ENCODE peak calls at places on chromosome 3, in seven cellular contexts. U, Q, J, I, T, C and L are unnamed samples.

GRCh38 chr3:121852256-121852655 is 17.2 kb downstream of the EAF2 start:
- DNase-seq in C (no peak), I (no peak), U (no peak), T (no peak), Q (no peak), J (no peak), L (peak)

GRCh38 chr3:90184861-90185260 is 1077.4 kb downstream of the EPHA3 start:
- DNase-seq in I (no peak), T (no peak), C (no peak), J (peak), U (peak), Q (peak), L (peak)

GRCh38 chr3:99645277-99646106 is 7.1 kb downstream of the COL8A1 start:
- DNase-seq in T (peak), J (peak), C (no peak), Q (peak), I (peak), U (peak), L (peak)

GRCh38 chr3:177446160-177446559 is 248.9 kb upstream of the TBL1XR1 start:
- DNase-seq in Q (no peak), T (no peak), I (no peak), U (no peak), C (no peak), J (no peak), L (no peak)

GRCh38 chr3:138686771-138687221 is 78.2 kb downstream of the FAIM start:
- DNase-seq in I (no peak), C (no peak), Q (no peak), T (no peak), J (peak), U (peak), L (peak)

GRCh38 chr3:77536038-77536775 is 496.3 kb downstream of the ROBO2 start:
- DNase-seq in T (no peak), U (no peak), I (peak), Q (peak), C (no peak), J (peak), L (peak)

GRCh38 chr3:181899702-181900101 is 188.0 kb downstream of the SOX2 start:
- DNase-seq in I (no peak), Q (no peak), U (peak), T (no peak), J (peak), C (no peak), L (peak)

GRCh38 chr3:175941352-175941751 is 1082.2 kb downstream of the NAALADL2 start:
- DNase-seq in T (no peak), Q (peak), C (no peak), J (peak), U (no peak), I (peak), L (peak)

GRCh38 chr3:123834631-123835030 is 49.5 kb downstream of the MYLK start:
- DNase-seq in I (no peak), U (peak), J (peak), C (no peak), Q (no peak), T (no peak), L (peak)

GRCh38 chr3:130263708-130264107 is 81.8 kb upstream of the COL6A5 start:
- DNase-seq in T (no peak), Q (no peak), C (no peak), U (no peak), J (no peak), I (no peak), L (no peak)

GRCh38 chr3:70233112-70233511 is 79.3 kb downstream of the MDFIC2 start:
- DNase-seq in I (no peak), C (no peak), U (no peak), T (no peak), Q (no peak), J (no peak), L (no peak)

DNA sequence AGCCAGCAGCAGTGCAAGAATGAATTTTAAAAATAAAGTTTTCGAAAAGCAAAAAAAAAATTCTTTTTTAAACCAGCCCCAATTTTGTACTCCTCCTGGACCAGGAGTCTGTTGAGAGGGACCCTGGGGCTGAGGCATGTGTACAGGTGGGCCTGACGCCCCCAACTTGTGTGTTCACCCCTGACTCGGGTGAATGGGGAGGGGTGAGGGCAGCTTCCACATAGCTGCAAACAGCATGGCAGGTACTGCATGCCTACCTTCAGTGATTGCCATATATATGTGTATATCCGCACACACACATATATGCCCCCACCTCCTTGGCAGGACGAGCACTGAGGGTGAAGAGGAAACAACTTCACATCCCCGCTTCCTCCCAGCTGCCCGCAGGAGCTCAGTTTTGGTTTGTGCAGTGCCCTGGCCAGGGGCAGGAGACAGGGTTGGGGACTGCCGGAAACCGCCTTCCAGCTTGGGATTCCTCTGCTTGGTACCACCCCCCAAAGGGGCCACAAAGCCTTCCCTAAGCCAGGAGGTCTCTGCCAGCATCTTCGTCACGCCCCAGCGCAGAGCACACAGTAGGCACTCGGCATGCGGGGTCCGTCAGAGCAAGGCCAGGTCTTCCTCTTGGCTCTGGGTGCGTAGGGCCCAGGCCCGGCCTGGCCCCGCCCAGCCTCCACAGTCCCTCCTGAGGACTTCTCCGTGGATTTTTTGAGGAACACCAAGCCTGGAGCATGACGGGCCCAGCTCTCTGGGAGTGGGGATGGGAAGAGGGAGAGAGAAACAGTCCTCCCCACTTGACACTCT is 61.8 kb upstream of the RPL32 start:
- DNase-seq in C (no peak), J (no peak), I (no peak), Q (no peak), U (no peak), T (no peak), L (no peak)
- H3K4me2 ChIP-seq in C (no peak), J (no peak), I (no peak), Q (no peak), U (no peak), T (no peak), L (no peak)

GRCh38 chr3:195041871-195042740 is 228.9 kb downstream of the XXYLT1 start:
- DNase-seq in C (no peak), I (peak), T (no peak), Q (peak), J (no peak), U (no peak), L (no peak)

GRCh38 chr3:195040094-195040493 is 230.9 kb downstream of the XXYLT1 start:
- DNase-seq in T (no peak), C (no peak), Q (no peak), J (no peak), I (no peak), U (no peak), L (no peak)

GRCh38 chr3:195039180-195039843 is 231.6 kb downstream of the XXYLT1 start:
- DNase-seq in J (no peak), Q (no peak), T (no peak), I (no peak), C (no peak), U (no peak), L (no peak)

GRCh38 chr3:195042741-195043611 is 228.0 kb downstream of the XXYLT1 start:
- DNase-seq in I (peak), Q (peak), T (no peak), U (no peak), J (peak), C (no peak), L (peak)

DNA sequence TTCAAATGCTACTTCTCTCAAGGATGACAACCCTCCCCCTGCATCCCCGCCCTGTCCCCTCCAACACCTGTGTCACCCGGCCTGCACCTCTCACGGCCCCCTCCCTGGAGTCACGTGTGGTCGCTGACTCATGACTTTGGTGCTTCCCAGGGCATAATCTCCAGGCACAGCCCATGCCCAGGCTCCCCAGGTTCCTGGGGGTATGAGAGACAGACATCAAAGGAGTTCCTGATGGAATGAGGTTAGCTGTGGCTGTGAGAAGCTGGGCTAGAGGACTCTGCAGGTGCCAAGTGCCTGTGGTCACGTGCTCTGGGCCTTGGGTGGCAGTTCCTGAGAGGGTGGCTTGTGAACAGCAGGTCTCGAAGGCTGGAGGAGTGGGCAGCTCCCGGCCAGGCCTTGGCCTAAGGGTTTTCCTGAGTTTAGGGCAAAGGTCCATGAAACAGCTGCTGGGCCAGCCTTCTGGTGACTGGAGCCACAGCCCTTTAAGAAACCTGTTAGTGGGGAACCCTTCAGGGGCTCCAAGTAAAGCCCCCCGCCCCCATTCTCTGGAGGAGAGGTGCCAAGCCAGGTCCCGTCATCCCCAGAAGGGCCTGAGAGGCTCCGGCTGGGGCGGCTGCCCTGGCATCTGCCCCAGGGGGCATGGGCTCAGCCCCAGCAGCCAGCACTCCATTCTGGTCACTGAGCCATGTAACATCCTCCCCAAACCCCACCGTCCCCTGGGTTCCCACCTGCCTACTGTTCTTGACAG is 230.0 kb downstream of the XXYLT1 start:
- DNase-seq in J (peak), U (no peak), T (no peak), C (no peak), I (no peak), Q (peak), L (peak)
- H3K4me2 ChIP-seq in J (peak), U (no peak), T (no peak), C (no peak), I (no peak), Q (no peak), L (no peak)

GRCh38 chr3:52874869-52875588 is 22.3 kb downstream of the STIMATE start:
- DNase-seq in U (no peak), T (no peak), I (no peak), Q (no peak), J (no peak), C (no peak), L (no peak)

GRCh38 chr3:52874160-52874701 is 23.1 kb downstream of the STIMATE start:
- DNase-seq in I (no peak), Q (no peak), T (no peak), J (no peak), U (no peak), C (no peak), L (no peak)

GRCh38 chr3:52872245-52872644 is 25.1 kb downstream of the STIMATE start:
- DNase-seq in T (no peak), J (no peak), Q (peak), U (no peak), I (no peak), C (no peak), L (no peak)

GRCh38 chr3:52871761-52872160 is 25.6 kb downstream of the STIMATE start:
- DNase-seq in Q (no peak), I (no peak), J (no peak), T (no peak), U (no peak), C (no peak), L (no peak)

GRCh38 chr3:52873433-52874159 is 23.8 kb downstream of the STIMATE start:
- DNase-seq in U (peak), J (peak), I (peak), Q (peak), C (no peak), T (no peak), L (peak)
- H3K4me2 ChIP-seq in U (no peak), J (no peak), I (no peak), Q (no peak), C (no peak), T (no peak), L (no peak)

DNA sequence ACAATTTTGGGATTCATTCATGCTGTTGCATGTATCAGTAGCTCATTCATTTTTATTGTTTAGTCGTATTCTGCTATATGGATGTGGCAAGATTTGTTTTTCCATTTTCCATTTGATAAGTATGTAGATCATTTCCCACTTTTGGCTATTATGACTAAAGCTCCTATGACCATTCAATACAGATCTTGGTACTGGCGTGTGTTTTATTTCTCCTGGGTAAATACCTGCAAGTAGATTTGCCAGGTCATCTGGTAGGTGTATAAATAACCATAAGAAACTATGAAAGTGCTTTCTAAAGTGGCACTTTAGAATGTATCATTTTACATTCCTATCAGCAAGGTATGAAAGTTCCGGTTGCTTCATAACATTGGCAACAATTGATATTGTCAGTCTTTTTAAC is 124.6 kb downstream of the TNIK start:
- DNase-seq in C (no peak), Q (no peak), U (no peak), J (no peak), T (no peak), I (no peak), L (no peak)
- H3K4me2 ChIP-seq in C (no peak), Q (no peak), U (no peak), J (no peak), T (no peak), I (no peak), L (no peak)

GRCh38 chr3:15120986-15121385 is 22.0 kb upstream of the RBSN start:
- DNase-seq in U (no peak), J (peak), I (no peak), T (no peak), Q (no peak), C (no peak), L (no peak)

GRCh38 chr3:15117011-15117410 is 18.1 kb upstream of the RBSN start:
- DNase-seq in J (no peak), C (no peak), T (no peak), U (no peak), Q (no peak), I (no peak), L (no peak)

GRCh38 chr3:15121936-15122335 is 23.0 kb upstream of the RBSN start:
- DNase-seq in T (no peak), Q (no peak), I (no peak), U (no peak), J (no peak), C (no peak), L (no peak)

GRCh38 chr3:15122398-15122797 is 23.4 kb upstream of the RBSN start:
- DNase-seq in T (no peak), J (no peak), U (no peak), Q (no peak), C (no peak), I (no peak), L (no peak)
- H3K4me2 ChIP-seq in T (no peak), J (no peak), U (no peak), Q (no peak), C (no peak), I (no peak), L (no peak)

GRCh38 chr3:34264650-34265049 is 466.2 kb downstream of the PDCD6IP start:
- DNase-seq in J (no peak), U (no peak), I (no peak), Q (no peak), C (no peak), T (no peak), L (no peak)
- H3K4me2 ChIP-seq in J (no peak), U (no peak), I (no peak), Q (no peak), C (no peak), T (no peak), L (no peak)

DNA sequence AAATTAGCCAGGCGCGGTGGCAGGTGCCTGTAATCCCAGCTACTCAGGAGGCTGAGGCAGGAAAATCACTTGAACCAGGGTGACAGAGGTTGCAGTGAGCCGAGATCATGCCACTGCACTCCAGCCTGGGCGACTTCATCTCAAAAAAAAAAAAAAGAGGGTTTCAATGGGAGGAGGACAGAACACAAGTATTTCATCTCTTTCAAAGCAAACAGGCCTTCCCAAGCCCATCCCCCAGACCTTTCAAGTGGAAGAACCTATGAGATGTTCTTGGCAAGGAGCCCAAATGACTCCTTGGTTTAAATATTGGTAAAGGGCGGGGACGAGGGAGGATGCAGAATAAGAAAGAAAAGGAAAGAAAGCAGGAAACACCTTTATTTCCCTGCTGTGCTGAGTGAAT is 62.2 kb upstream of the MCF2L2 start:
- DNase-seq in U (peak), I (peak), C (no peak), Q (no peak), J (peak), T (no peak), L (peak)
- H3K4me2 ChIP-seq in U (peak), I (peak), C (peak), Q (no peak), J (peak), T (no peak), L (no peak)

GRCh38 chr3:45125550-45126026 is 20.6 kb downstream of the CDCP1 start:
- DNase-seq in J (peak), C (no peak), U (no peak), Q (no peak), I (no peak), T (no peak), L (peak)
- H3K4me2 ChIP-seq in J (peak), C (no peak), U (no peak), Q (no peak), I (no peak), T (no peak), L (peak)